ENCODE peak calls at places on chromosomes 1 and 21, in nine cellular contexts. One of them, this sample, is unnamed.

GRCh38 chr21:25441835-25442234 is 165.4 kb downstream of the MRPL39 start:
- DNase-seq in AG10803: no peak
- DNase-seq in astrocyte: no peak
- DNase-seq in cardiac fibroblast: no peak
- DNase-seq in SJCRH30: no peak
- DNase-seq in mucosa of descending colon: no peak
- DNase-seq in psoas muscle: no peak
- DNase-seq in mesenchymal stem cell: no peak
- DNase-seq in suprapubic skin: no peak
- DNase-seq in this sample: no peak

GRCh38 chr1:102834688-102835320 is 273.5 kb downstream of the COL11A1 start:
- DNase-seq in SJCRH30: no peak
- DNase-seq in AG10803: peak
- DNase-seq in mucosa of descending colon: no peak
- DNase-seq in cardiac fibroblast: peak
- DNase-seq in psoas muscle: no peak
- DNase-seq in astrocyte: peak
- DNase-seq in suprapubic skin: no peak
- DNase-seq in mesenchymal stem cell: peak
- DNase-seq in this sample: no peak

GRCh38 chr1:184291701-184292100 is 95.1 kb upstream of the C1orf21 start:
- DNase-seq in astrocyte: no peak
- DNase-seq in suprapubic skin: no peak
- DNase-seq in cardiac fibroblast: peak
- DNase-seq in AG10803: peak
- DNase-seq in SJCRH30: no peak
- DNase-seq in mesenchymal stem cell: no peak
- DNase-seq in mucosa of descending colon: no peak
- DNase-seq in psoas muscle: no peak
- DNase-seq in this sample: no peak

GRCh38 chr1:56576880-56577858 is 2.2 kb downstream of the PLPP3 start:
- DNase-seq in suprapubic skin: no peak
- DNase-seq in psoas muscle: no peak
- DNase-seq in astrocyte: no peak
- DNase-seq in SJCRH30: no peak
- DNase-seq in cardiac fibroblast: peak
- DNase-seq in AG10803: peak
- DNase-seq in mucosa of descending colon: peak
- DNase-seq in mesenchymal stem cell: peak
- DNase-seq in this sample: no peak

GRCh38 chr1:214102907-214103306 is 115.1 kb downstream of the PROX1 start:
- DNase-seq in astrocyte: peak
- DNase-seq in SJCRH30: peak
- DNase-seq in suprapubic skin: no peak
- DNase-seq in cardiac fibroblast: peak
- DNase-seq in mesenchymal stem cell: peak
- DNase-seq in psoas muscle: no peak
- DNase-seq in AG10803: peak
- DNase-seq in mucosa of descending colon: no peak
- DNase-seq in this sample: no peak

GRCh38 chr1:248861621-248862020 is 2.7 kb upstream of the ZNF692 start:
- DNase-seq in astrocyte: no peak
- DNase-seq in suprapubic skin: no peak
- DNase-seq in SJCRH30: no peak
- DNase-seq in cardiac fibroblast: no peak
- DNase-seq in AG10803: no peak
- DNase-seq in mucosa of descending colon: no peak
- DNase-seq in mesenchymal stem cell: no peak
- DNase-seq in psoas muscle: no peak
- DNase-seq in this sample: no peak

GRCh38 chr1:218401896-218402770 is 57.0 kb downstream of the TGFB2 start:
- DNase-seq in psoas muscle: no peak
- DNase-seq in SJCRH30: peak
- DNase-seq in suprapubic skin: no peak
- DNase-seq in cardiac fibroblast: no peak
- DNase-seq in astrocyte: peak
- DNase-seq in mucosa of descending colon: peak
- DNase-seq in mesenchymal stem cell: peak
- DNase-seq in AG10803: no peak
- DNase-seq in this sample: no peak

GRCh38 chr1:188463919-188464318 is 1635.2 kb downstream of the PLA2G4A start:
- DNase-seq in mucosa of descending colon: no peak
- DNase-seq in AG10803: no peak
- DNase-seq in mesenchymal stem cell: no peak
- DNase-seq in psoas muscle: no peak
- DNase-seq in cardiac fibroblast: no peak
- DNase-seq in SJCRH30: peak
- DNase-seq in suprapubic skin: no peak
- DNase-seq in astrocyte: no peak
- DNase-seq in this sample: no peak

GRCh38 chr1:109793486-109794318 is 30.0 kb upstream of the EPS8L3 start:
- DNase-seq in cardiac fibroblast: peak
- DNase-seq in astrocyte: peak
- DNase-seq in AG10803: peak
- DNase-seq in mesenchymal stem cell: peak
- DNase-seq in SJCRH30: no peak
- DNase-seq in suprapubic skin: peak
- DNase-seq in mucosa of descending colon: peak
- DNase-seq in psoas muscle: no peak
- DNase-seq in this sample: peak

GRCh38 chr1:39127513-39127912 is 77.0 kb upstream of the MACF1 start:
- DNase-seq in SJCRH30: peak
- DNase-seq in AG10803: peak
- DNase-seq in suprapubic skin: no peak
- DNase-seq in astrocyte: no peak
- DNase-seq in mesenchymal stem cell: peak
- DNase-seq in mucosa of descending colon: no peak
- DNase-seq in cardiac fibroblast: peak
- DNase-seq in psoas muscle: no peak
- DNase-seq in this sample: no peak

GRCh38 chr1:58870298-58870676 is 86.4 kb upstream of the JUN start:
- DNase-seq in astrocyte: peak
- DNase-seq in psoas muscle: no peak
- DNase-seq in cardiac fibroblast: no peak
- DNase-seq in mesenchymal stem cell: no peak
- DNase-seq in AG10803: no peak
- DNase-seq in SJCRH30: peak
- DNase-seq in suprapubic skin: no peak
- DNase-seq in mucosa of descending colon: peak
- DNase-seq in this sample: no peak

GRCh38 chr1:220551001-220551400 is 23.1 kb downstream of the MARK1 start:
- DNase-seq in mucosa of descending colon: no peak
- DNase-seq in mesenchymal stem cell: no peak
- DNase-seq in psoas muscle: no peak
- DNase-seq in AG10803: no peak
- DNase-seq in cardiac fibroblast: no peak
- DNase-seq in suprapubic skin: no peak
- DNase-seq in SJCRH30: no peak
- DNase-seq in astrocyte: no peak
- DNase-seq in this sample: no peak

GRCh38 chr1:224637936-224638335 is 21.8 kb downstream of the CNIH3 start:
- DNase-seq in SJCRH30: no peak
- DNase-seq in psoas muscle: no peak
- DNase-seq in mesenchymal stem cell: no peak
- DNase-seq in mucosa of descending colon: no peak
- DNase-seq in suprapubic skin: no peak
- DNase-seq in cardiac fibroblast: no peak
- DNase-seq in AG10803: no peak
- DNase-seq in astrocyte: no peak
- DNase-seq in this sample: no peak

GRCh38 chr1:224639426-224639975 is 23.4 kb downstream of the CNIH3 start:
- DNase-seq in mesenchymal stem cell: no peak
- DNase-seq in SJCRH30: no peak
- DNase-seq in mucosa of descending colon: no peak
- DNase-seq in suprapubic skin: no peak
- DNase-seq in psoas muscle: no peak
- DNase-seq in AG10803: no peak
- DNase-seq in astrocyte: no peak
- DNase-seq in cardiac fibroblast: no peak
- DNase-seq in this sample: no peak

GRCh38 chr1:224635356-224635755 is 19.2 kb downstream of the CNIH3 start:
- DNase-seq in AG10803: peak
- DNase-seq in suprapubic skin: no peak
- DNase-seq in astrocyte: peak
- DNase-seq in SJCRH30: no peak
- DNase-seq in mesenchymal stem cell: peak
- DNase-seq in cardiac fibroblast: peak
- DNase-seq in mucosa of descending colon: no peak
- DNase-seq in psoas muscle: no peak
- DNase-seq in this sample: no peak

GRCh38 chr1:224640018-224640417 is 23.9 kb downstream of the CNIH3 start:
- DNase-seq in mesenchymal stem cell: no peak
- DNase-seq in astrocyte: no peak
- DNase-seq in SJCRH30: no peak
- DNase-seq in psoas muscle: no peak
- DNase-seq in mucosa of descending colon: no peak
- DNase-seq in cardiac fibroblast: no peak
- DNase-seq in AG10803: no peak
- DNase-seq in suprapubic skin: no peak
- DNase-seq in this sample: no peak

GRCh38 chr1:224637510-224637909 is 21.4 kb downstream of the CNIH3 start:
- DNase-seq in suprapubic skin: no peak
- DNase-seq in psoas muscle: no peak
- DNase-seq in cardiac fibroblast: peak
- DNase-seq in mesenchymal stem cell: peak
- DNase-seq in SJCRH30: peak
- DNase-seq in mucosa of descending colon: no peak
- DNase-seq in astrocyte: peak
- DNase-seq in AG10803: peak
- DNase-seq in this sample: no peak
- H3K4me3 ChIP-seq in suprapubic skin: no peak
- H3K4me3 ChIP-seq in psoas muscle: no peak
- H3K4me3 ChIP-seq in cardiac fibroblast: no peak
- H3K4me3 ChIP-seq in mesenchymal stem cell: no peak
- H3K4me3 ChIP-seq in SJCRH30: no peak
- H3K4me3 ChIP-seq in mucosa of descending colon: no peak
- H3K4me3 ChIP-seq in astrocyte: no peak
- H3K4me3 ChIP-seq in AG10803: no peak
- H3K4me3 ChIP-seq in this sample: no peak

GRCh38 chr21:38807987-38808386 is 2.3 kb downstream of the ETS2 start:
- DNase-seq in SJCRH30: no peak
- DNase-seq in mucosa of descending colon: peak
- DNase-seq in mesenchymal stem cell: peak
- DNase-seq in astrocyte: no peak
- DNase-seq in AG10803: no peak
- DNase-seq in psoas muscle: no peak
- DNase-seq in suprapubic skin: no peak
- DNase-seq in cardiac fibroblast: no peak
- DNase-seq in this sample: no peak
- H3K4me3 ChIP-seq in SJCRH30: no peak
- H3K4me3 ChIP-seq in mucosa of descending colon: peak
- H3K4me3 ChIP-seq in mesenchymal stem cell: no peak
- H3K4me3 ChIP-seq in astrocyte: peak
- H3K4me3 ChIP-seq in AG10803: peak
- H3K4me3 ChIP-seq in psoas muscle: peak
- H3K4me3 ChIP-seq in suprapubic skin: peak
- H3K4me3 ChIP-seq in cardiac fibroblast: peak
- H3K4me3 ChIP-seq in this sample: peak

GRCh38 chr1:206963119-206963712 is 7.0 kb downstream of the FCAMR start:
- DNase-seq in mesenchymal stem cell: no peak
- DNase-seq in SJCRH30: no peak
- DNase-seq in psoas muscle: no peak
- DNase-seq in suprapubic skin: no peak
- DNase-seq in mucosa of descending colon: peak
- DNase-seq in astrocyte: no peak
- DNase-seq in cardiac fibroblast: peak
- DNase-seq in AG10803: peak
- DNase-seq in this sample: no peak
- H3K4me3 ChIP-seq in mesenchymal stem cell: no peak
- H3K4me3 ChIP-seq in SJCRH30: no peak
- H3K4me3 ChIP-seq in psoas muscle: no peak
- H3K4me3 ChIP-seq in suprapubic skin: no peak
- H3K4me3 ChIP-seq in mucosa of descending colon: no peak
- H3K4me3 ChIP-seq in astrocyte: no peak
- H3K4me3 ChIP-seq in cardiac fibroblast: no peak
- H3K4me3 ChIP-seq in AG10803: no peak
- H3K4me3 ChIP-seq in this sample: no peak

GRCh38 chr1:68497358-68497698 is 446 bp upstream of the DEPDC1 start:
- DNase-seq in mesenchymal stem cell: no peak
- DNase-seq in AG10803: no peak
- DNase-seq in SJCRH30: no peak
- DNase-seq in cardiac fibroblast: no peak
- DNase-seq in mucosa of descending colon: no peak
- DNase-seq in suprapubic skin: no peak
- DNase-seq in astrocyte: no peak
- DNase-seq in psoas muscle: no peak
- DNase-seq in this sample: no peak

GRCh38 chr1:68506386-68506785 is 9.5 kb upstream of the DEPDC1 start:
- DNase-seq in astrocyte: no peak
- DNase-seq in mesenchymal stem cell: no peak
- DNase-seq in cardiac fibroblast: no peak
- DNase-seq in psoas muscle: no peak
- DNase-seq in SJCRH30: no peak
- DNase-seq in suprapubic skin: no peak
- DNase-seq in mucosa of descending colon: no peak
- DNase-seq in AG10803: no peak
- DNase-seq in this sample: no peak

GRCh38 chr1:68503085-68503484 is 6.2 kb upstream of the DEPDC1 start:
- DNase-seq in mesenchymal stem cell: no peak
- DNase-seq in SJCRH30: no peak
- DNase-seq in astrocyte: no peak
- DNase-seq in psoas muscle: no peak
- DNase-seq in AG10803: no peak
- DNase-seq in cardiac fibroblast: no peak
- DNase-seq in suprapubic skin: no peak
- DNase-seq in mucosa of descending colon: no peak
- DNase-seq in this sample: no peak
- H3K4me3 ChIP-seq in mesenchymal stem cell: no peak
- H3K4me3 ChIP-seq in SJCRH30: no peak
- H3K4me3 ChIP-seq in astrocyte: no peak
- H3K4me3 ChIP-seq in psoas muscle: no peak
- H3K4me3 ChIP-seq in AG10803: no peak
- H3K4me3 ChIP-seq in cardiac fibroblast: no peak
- H3K4me3 ChIP-seq in suprapubic skin: no peak
- H3K4me3 ChIP-seq in mucosa of descending colon: no peak
- H3K4me3 ChIP-seq in this sample: no peak

DNA sequence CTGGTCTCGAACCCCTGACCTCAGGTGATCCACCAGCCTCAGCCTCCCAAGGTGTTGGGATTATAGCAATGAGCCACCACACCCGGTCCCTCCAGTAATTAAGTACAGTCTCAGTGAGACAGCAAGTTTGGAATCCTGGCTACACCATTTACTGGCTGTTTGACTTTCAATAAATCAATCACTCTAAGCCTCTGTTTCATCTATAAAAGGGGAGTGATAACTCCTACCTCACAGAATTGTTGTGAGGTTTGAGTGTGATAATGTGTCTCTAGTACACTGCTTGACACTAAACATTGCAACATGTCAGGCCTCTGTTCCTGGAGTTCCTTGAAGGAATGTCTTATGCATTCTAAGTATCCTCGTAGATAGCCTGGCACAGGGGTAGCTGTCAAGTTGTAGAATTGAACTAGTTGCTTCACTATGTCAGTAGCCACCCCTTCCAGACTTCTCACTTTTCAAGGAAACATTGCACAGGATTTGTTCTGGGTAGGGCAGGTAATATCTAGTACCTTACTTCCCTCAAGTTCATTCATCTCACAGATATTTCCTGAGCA is 12.4 kb downstream of the ENTREP3 start:
- DNase-seq in cardiac fibroblast: no peak
- DNase-seq in suprapubic skin: no peak
- DNase-seq in AG10803: no peak
- DNase-seq in mesenchymal stem cell: no peak
- DNase-seq in astrocyte: no peak
- DNase-seq in SJCRH30: no peak
- DNase-seq in mucosa of descending colon: no peak
- DNase-seq in psoas muscle: no peak
- DNase-seq in this sample: no peak
- H3K4me3 ChIP-seq in cardiac fibroblast: peak
- H3K4me3 ChIP-seq in suprapubic skin: peak
- H3K4me3 ChIP-seq in AG10803: peak
- H3K4me3 ChIP-seq in mesenchymal stem cell: no peak
- H3K4me3 ChIP-seq in astrocyte: peak
- H3K4me3 ChIP-seq in SJCRH30: peak
- H3K4me3 ChIP-seq in mucosa of descending colon: no peak
- H3K4me3 ChIP-seq in psoas muscle: peak
- H3K4me3 ChIP-seq in this sample: no peak

This sample was measured in aorta.